ENCODE peak calls at places on chromosomes 11 and 22, in nine cellular contexts. X is lower lobe of right lung, O is endothelial cell, U is suprapubic skin, M is AG04450, P is Peyer's patch, E is AG09309, L is AG04449, Y is fibroblast of pulmonary artery. W is an unnamed sample.

GRCh38 chr11:15289718-15290117 is 175.0 kb downstream of the INSC start:
- DNase-seq in X (no peak), O (no peak), U (no peak), M (no peak), P (no peak), E (no peak), L (no peak), Y (no peak), W (no peak)

GRCh38 chr11:99271527-99271926 is 250.8 kb downstream of the CNTN5 start:
- DNase-seq in X (no peak), O (no peak), U (no peak), M (no peak), P (no peak), E (no peak), L (no peak), Y (no peak), W (no peak)

GRCh38 chr11:74278103-74278502 is 33.3 kb downstream of the P4HA3 start:
- DNase-seq in X (no peak), O (no peak), U (no peak), M (no peak), P (no peak), E (no peak), L (no peak), Y (peak), W (no peak)

GRCh38 chr22:38176170-38176741 is 5.4 kb downstream of the PLA2G6 start:
- DNase-seq in X (peak), O (peak), U (no peak), M (peak), P (peak), E (peak), L (peak), Y (peak), W (peak)

GRCh38 chr11:77081976-77082836 is 15.4 kb downstream of the CAPN5 start:
- DNase-seq in X (peak), O (no peak), U (peak), M (no peak), P (peak), E (no peak), L (no peak), Y (no peak), W (no peak)

GRCh38 chr11:94525933-94526332 is 13.7 kb downstream of the C11orf97 start:
- DNase-seq in X (peak), O (no peak), U (peak), M (no peak), P (peak), E (no peak), L (no peak), Y (peak), W (peak)

GRCh38 chr11:3216027-3216525 is 2.5 kb downstream of the MRGPRG start:
- DNase-seq in X (no peak), O (no peak), U (no peak), M (no peak), P (no peak), E (no peak), L (no peak), Y (no peak), W (no peak)

GRCh38 chr11:91173701-91174100 is 950.9 kb upstream of the CHORDC1 start:
- DNase-seq in X (no peak), O (no peak), U (no peak), M (no peak), P (no peak), E (no peak), L (no peak), Y (peak), W (no peak)

GRCh38 chr11:58513747-58514367 is 6.0 kb upstream of the OR5B21 start:
- DNase-seq in X (no peak), O (peak), U (no peak), M (peak), P (peak), E (peak), L (no peak), Y (peak), W (no peak)

GRCh38 chr22:39431821-39432251 is 25.0 kb upstream of the MGAT3 start:
- DNase-seq in X (no peak), O (no peak), U (no peak), M (no peak), P (no peak), E (peak), L (no peak), Y (peak), W (no peak)

GRCh38 chr22:50734343-50734771 is 3.6 kb upstream of the ACR start:
- DNase-seq in X (no peak), O (peak), U (peak), M (no peak), P (peak), E (no peak), L (no peak), Y (no peak), W (peak)

GRCh38 chr11:124898711-124899110 is 1.0 kb upstream of the ROBO4 start:
- DNase-seq in X (no peak), O (peak), U (no peak), M (peak), P (no peak), E (no peak), L (no peak), Y (peak), W (peak)

GRCh38 chr22:27682438-27682837 is 119.1 kb downstream of the MN1 start:
- DNase-seq in X (no peak), O (peak), U (no peak), M (no peak), P (no peak), E (no peak), L (no peak), Y (no peak), W (no peak)

GRCh38 chr11:13280323-13280722 is 2.7 kb downstream of the BMAL1 start:
- DNase-seq in X (no peak), O (no peak), U (no peak), M (no peak), P (no peak), E (no peak), L (no peak), Y (no peak), W (no peak)

GRCh38 chr11:102712140-102712539 is 6.6 kb upstream of the MMP27 start:
- DNase-seq in X (no peak), O (no peak), U (no peak), M (no peak), P (no peak), E (no peak), L (no peak), Y (no peak), W (no peak)

GRCh38 chr11:1778141-1778911 is 14.6 kb upstream of the CTSD start:
- DNase-seq in X (peak), O (no peak), U (peak), M (no peak), P (peak), E (no peak), L (no peak), Y (no peak), W (peak)

GRCh38 chr22:19917389-19918138 is 24.0 kb upstream of the COMT start:
- DNase-seq in X (no peak), O (no peak), U (no peak), M (no peak), P (no peak), E (no peak), L (no peak), Y (no peak), W (no peak)

GRCh38 chr11:44988111-44988510 is 37.4 kb upstream of the TP53I11 start:
- DNase-seq in X (no peak), O (no peak), U (no peak), M (no peak), P (peak), E (no peak), L (no peak), Y (no peak), W (peak)

GRCh38 chr22:23036684-23037428 is 33.5 kb upstream of the GNAZ start:
- DNase-seq in X (no peak), O (no peak), U (no peak), M (no peak), P (no peak), E (peak), L (peak), Y (peak), W (no peak)

GRCh38 chr11:64136767-64137166 is 29.1 kb downstream of the MACROD1 start:
- DNase-seq in X (no peak), O (no peak), U (no peak), M (no peak), P (no peak), E (no peak), L (no peak), Y (no peak), W (no peak)

GRCh38 chr11:65459552-65459951 is 37.0 kb downstream of the NEAT1 start:
- DNase-seq in X (no peak), O (no peak), U (no peak), M (no peak), P (no peak), E (no peak), L (no peak), Y (no peak), W (peak)

GRCh38 chr11:64545605-64546004 is 45.4 kb upstream of the SLC22A12 start:
- DNase-seq in X (peak), O (no peak), U (no peak), M (peak), P (no peak), E (peak), L (no peak), Y (peak), W (no peak)

GRCh38 chr22:37760152-37760551 is 47.6 kb upstream of the GCAT start:
- DNase-seq in X (no peak), O (no peak), U (no peak), M (no peak), P (no peak), E (no peak), L (no peak), Y (no peak), W (no peak)

GRCh38 chr11:122633219-122633829 is 22.2 kb upstream of the UBASH3B start:
- DNase-seq in X (no peak), O (peak), U (no peak), M (no peak), P (peak), E (no peak), L (no peak), Y (peak), W (peak)

GRCh38 chr11:13942908-13943505 is 19.5 kb upstream of the SPON1 start:
- DNase-seq in X (no peak), O (no peak), U (no peak), M (no peak), P (no peak), E (peak), L (no peak), Y (peak), W (no peak)

GRCh38 chr11:67373916-67374570 is 645 bp upstream of the CLCF1 start:
- DNase-seq in X (peak), O (peak), U (peak), M (peak), P (peak), E (peak), L (peak), Y (peak), W (peak)

GRCh38 chr11:16815047-16815767 is 76.8 kb downstream of the C11orf58 start:
- DNase-seq in X (peak), O (no peak), U (peak), M (no peak), P (peak), E (peak), L (no peak), Y (peak), W (peak)

GRCh38 chr11:42778193-42778592 is 533.6 kb upstream of the API5 start:
- DNase-seq in X (no peak), O (no peak), U (no peak), M (no peak), P (no peak), E (no peak), L (no peak), Y (no peak), W (no peak)

GRCh38 chr11:115623021-115623451 is 118.8 kb upstream of the CADM1 start:
- DNase-seq in X (peak), O (no peak), U (no peak), M (peak), P (peak), E (peak), L (peak), Y (peak), W (peak)

GRCh38 chr22:37581534-37581933 is 1.6 kb upstream of the LGALS2 start:
- DNase-seq in X (peak), O (no peak), U (no peak), M (no peak), P (no peak), E (no peak), L (no peak), Y (no peak), W (no peak)

GRCh38 chr11:5596611-5597201 is at the start of gene TRIM6:
- DNase-seq in X (peak), O (peak), U (peak), M (no peak), P (peak), E (no peak), L (no peak), Y (peak), W (peak)

GRCh38 chr22:48651036-48651890 is 1176.4 kb downstream of the BRD1 start:
- DNase-seq in X (no peak), O (no peak), U (no peak), M (no peak), P (no peak), E (no peak), L (no peak), Y (no peak), W (no peak)

GRCh38 chr11:82899191-82899820 is 924 bp downstream of the PRCP start:
- DNase-seq in X (no peak), O (no peak), U (no peak), M (no peak), P (no peak), E (no peak), L (no peak), Y (no peak), W (no peak)

GRCh38 chr11:123519055-123519796 is 89.2 kb downstream of the GRAMD1B start:
- DNase-seq in X (no peak), O (no peak), U (no peak), M (no peak), P (no peak), E (no peak), L (no peak), Y (peak), W (no peak)

GRCh38 chr11:102115557-102115956 is 5.3 kb downstream of the YAP1 start:
- DNase-seq in X (no peak), O (no peak), U (no peak), M (no peak), P (no peak), E (no peak), L (no peak), Y (peak), W (no peak)

GRCh38 chr11:27331984-27332383 is 31.0 kb downstream of the CCDC34 start:
- DNase-seq in X (no peak), O (no peak), U (no peak), M (no peak), P (no peak), E (no peak), L (no peak), Y (peak), W (no peak)

GRCh38 chr11:114059278-114059983 is at the start of gene ZBTB16:
- DNase-seq in X (peak), O (peak), U (peak), M (no peak), P (peak), E (no peak), L (no peak), Y (peak), W (peak)

GRCh38 chr11:106275151-106275550 is 197.7 kb downstream of the AASDHPPT start:
- DNase-seq in X (no peak), O (no peak), U (no peak), M (no peak), P (no peak), E (no peak), L (no peak), Y (peak), W (no peak)

GRCh38 chr11:106278391-106278790 is 200.9 kb downstream of the AASDHPPT start:
- DNase-seq in X (no peak), O (no peak), U (no peak), M (no peak), P (no peak), E (peak), L (no peak), Y (peak), W (no peak)

GRCh38 chr11:106280041-106280440 is 202.6 kb downstream of the AASDHPPT start:
- DNase-seq in X (no peak), O (no peak), U (no peak), M (no peak), P (no peak), E (no peak), L (no peak), Y (no peak), W (no peak)

GRCh38 chr11:106276126-106276525 is 198.7 kb downstream of the AASDHPPT start:
- DNase-seq in X (no peak), O (no peak), U (no peak), M (no peak), P (no peak), E (no peak), L (no peak), Y (peak), W (no peak)

GRCh38 chr11:106276859-106277436 is 199.5 kb downstream of the AASDHPPT start:
- DNase-seq in X (no peak), O (no peak), U (no peak), M (no peak), P (no peak), E (no peak), L (no peak), Y (peak), W (no peak)
- TF ChIP-seq CTCF in X (no peak), O (no peak), U (no peak), M (peak), P (no peak), E (peak), L (peak), Y (peak), W (no peak)

GRCh38 chr11:117908959-117909610 is 20.1 kb downstream of the TMPRSS13 start:
- DNase-seq in X (no peak), O (no peak), U (peak), M (no peak), P (peak), E (no peak), L (no peak), Y (no peak), W (no peak)

GRCh38 chr11:117910941-117911630 is 18.1 kb downstream of the TMPRSS13 start:
- DNase-seq in X (no peak), O (no peak), U (peak), M (no peak), P (peak), E (no peak), L (no peak), Y (no peak), W (peak)

GRCh38 chr11:117911694-117912093 is 17.5 kb downstream of the TMPRSS13 start:
- DNase-seq in X (no peak), O (no peak), U (peak), M (no peak), P (peak), E (no peak), L (no peak), Y (no peak), W (peak)

GRCh38 chr11:117909611-117910382 is 19.4 kb downstream of the TMPRSS13 start:
- DNase-seq in X (no peak), O (no peak), U (peak), M (no peak), P (peak), E (no peak), L (no peak), Y (no peak), W (peak)

DNA sequence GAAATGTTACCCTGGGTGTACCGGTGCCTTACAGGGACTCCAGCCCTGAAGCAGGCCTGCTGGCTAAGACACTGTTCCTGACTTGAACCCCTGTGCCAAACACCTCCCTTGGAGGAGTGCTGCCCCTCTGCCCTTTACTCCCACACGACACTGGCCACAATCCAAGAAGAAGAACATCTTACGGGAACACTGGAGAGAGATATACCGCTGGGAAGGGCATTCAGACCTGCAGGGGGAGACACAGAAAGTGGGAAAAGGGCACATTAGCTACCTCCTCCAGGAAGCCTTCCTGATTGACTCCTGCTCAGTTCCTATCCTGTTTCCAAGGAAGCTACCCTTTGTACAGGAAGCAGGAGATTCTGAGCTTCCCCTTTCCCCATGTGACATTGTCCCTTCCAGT is 18.7 kb downstream of the TMPRSS13 start:
- DNase-seq in X (no peak), O (no peak), U (peak), M (no peak), P (peak), E (no peak), L (no peak), Y (no peak), W (peak)
- TF ChIP-seq CTCF in X (no peak), O (no peak), U (no peak), M (no peak), P (no peak), E (no peak), L (no peak), Y (no peak), W (no peak)

DNA sequence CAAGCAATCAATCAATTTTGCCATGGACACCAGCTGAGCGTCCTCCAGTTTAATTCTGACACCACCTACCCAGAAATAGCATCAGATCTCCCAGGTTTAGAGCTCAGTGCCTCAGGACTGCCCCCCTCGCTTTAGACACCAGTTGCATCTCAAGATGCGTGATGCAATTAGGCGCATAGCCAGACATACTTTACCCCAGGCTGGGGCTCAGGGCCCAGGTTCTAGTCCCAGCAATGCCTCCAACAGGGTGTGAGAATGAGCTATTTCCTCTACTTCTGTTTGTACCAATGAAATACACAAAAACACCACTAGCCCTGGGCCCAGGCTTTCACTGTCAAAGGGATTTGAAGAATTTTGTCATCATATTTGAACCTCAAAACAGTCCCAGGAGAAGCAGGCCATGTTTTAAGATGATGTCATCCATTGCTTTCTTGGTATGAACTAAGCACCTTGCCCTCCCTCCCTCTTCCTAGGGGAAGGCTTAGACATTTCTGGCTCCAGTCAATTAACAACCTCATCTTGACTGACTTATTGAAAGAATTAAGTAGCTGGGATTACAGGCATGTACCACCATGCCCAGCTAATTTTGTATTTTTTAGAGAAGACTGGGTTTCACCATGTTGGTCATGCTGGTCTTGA is 61.5 kb upstream of the INCENP start:
- DNase-seq in X (no peak), O (no peak), U (no peak), M (no peak), P (no peak), E (no peak), L (no peak), Y (no peak), W (peak)
- TF ChIP-seq CTCF in X (no peak), O (no peak), U (no peak), M (no peak), P (no peak), E (no peak), L (no peak), Y (no peak), W (no peak)

GRCh38 chr11:117427356-117427874 is 99.8 kb downstream of the CEP164 start:
- DNase-seq in X (no peak), O (no peak), U (no peak), M (no peak), P (no peak), E (no peak), L (no peak), Y (no peak), W (peak)

GRCh38 chr11:117430293-117430955 is 102.8 kb downstream of the CEP164 start:
- DNase-seq in X (no peak), O (no peak), U (no peak), M (no peak), P (no peak), E (no peak), L (no peak), Y (no peak), W (no peak)

GRCh38 chr11:117428186-117428855 is 100.7 kb downstream of the CEP164 start:
- DNase-seq in X (no peak), O (no peak), U (no peak), M (no peak), P (no peak), E (no peak), L (no peak), Y (no peak), W (no peak)

GRCh38 chr11:117426941-117427340 is 99.3 kb downstream of the CEP164 start:
- DNase-seq in X (no peak), O (no peak), U (no peak), M (no peak), P (no peak), E (no peak), L (no peak), Y (no peak), W (no peak)

DNA sequence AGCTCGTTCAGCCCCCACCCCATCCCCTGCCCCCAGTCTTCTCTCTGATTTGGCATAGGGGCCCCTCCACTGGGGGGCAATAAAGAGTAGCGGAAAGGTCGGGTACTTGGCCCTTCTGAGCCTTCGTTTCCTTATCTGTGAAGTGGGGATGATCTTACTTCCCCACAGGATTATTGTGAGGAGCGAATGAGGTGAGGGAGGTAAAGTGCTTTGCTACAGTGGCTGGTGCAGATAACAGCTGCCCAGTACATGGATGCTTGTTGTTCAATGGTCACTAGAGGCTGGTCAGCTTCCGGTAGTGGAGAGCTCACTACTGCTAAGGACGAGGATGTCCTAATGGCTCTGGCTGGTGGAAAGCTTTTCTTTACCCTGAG is 101.2 kb downstream of the CEP164 start:
- DNase-seq in X (no peak), O (no peak), U (no peak), M (no peak), P (no peak), E (no peak), L (no peak), Y (no peak), W (no peak)
- TF ChIP-seq CTCF in X (no peak), O (no peak), U (no peak), M (no peak), P (no peak), E (no peak), L (no peak), Y (no peak), W (no peak)